ENCODE peak calls at places on chromosomes 13 and 19, in four cellular contexts. P is skeletal muscle cell, X is omental fat pad, Z is amygdala. R is an unnamed sample.

GRCh38 chr13:110392510-110393233 is 85.6 kb downstream of the COL4A2 start:
- DNase-seq in P (no peak), Z (no peak), X (no peak), R (no peak)

GRCh38 chr13:21481359-21481758 is 22.3 kb upstream of the ZDHHC20 start:
- DNase-seq in Z (no peak), P (no peak), X (no peak), R (no peak)

GRCh38 chr13:42997381-42997780 is 5.3 kb upstream of the EPSTI1 start:
- DNase-seq in P (no peak), X (no peak), Z (no peak), R (no peak)

GRCh38 chr19:3024509-3024869 is 4.6 kb downstream of the TLE2 start:
- DNase-seq in X (no peak), P (no peak), Z (no peak), R (no peak)

GRCh38 chr19:31145021-31145420 is 204.2 kb downstream of the TSHZ3 start:
- DNase-seq in Z (no peak), X (no peak), P (no peak), R (no peak)

GRCh38 chr13:97848886-97849285 is 104.6 kb upstream of the IPO5 start:
- DNase-seq in P (no peak), Z (no peak), X (no peak), R (no peak)

GRCh38 chr19:49017666-49018351 is 918 bp upstream of the LHB start:
- DNase-seq in Z (no peak), X (no peak), P (no peak), R (peak)

GRCh38 chr19:16638666-16639065 is 10.7 kb upstream of the MED26 start:
- DNase-seq in Z (no peak), P (no peak), X (no peak), R (no peak)

GRCh38 chr13:45916036-45916435 is 64.5 kb upstream of the SIAH3 start:
- DNase-seq in P (no peak), X (no peak), Z (no peak), R (no peak)

GRCh38 chr19:2381151-2381822 is 21.2 kb downstream of the TMPRSS9 start:
- DNase-seq in X (no peak), P (peak), Z (peak), R (no peak)

GRCh38 chr19:38071647-38072046 is 152.4 kb downstream of the DPF1 start:
- DNase-seq in P (no peak), Z (no peak), X (no peak), R (no peak)

GRCh38 chr13:98930014-98930625 is 47.7 kb downstream of the DOCK9 start:
- DNase-seq in X (no peak), Z (no peak), P (peak), R (no peak)

GRCh38 chr19:18401580-18402112 is 4.2 kb upstream of the LRRC25 start:
- DNase-seq in X (no peak), Z (no peak), P (peak), R (no peak)

GRCh38 chr13:45143346-45143751 is 23.0 kb downstream of the GTF2F2 start:
- DNase-seq in X (no peak), Z (peak), P (no peak), R (no peak)

GRCh38 chr19:58578430-58578925 is 5.3 kb upstream of the MZF1 start:
- DNase-seq in Z (no peak), X (no peak), P (no peak), R (no peak)

GRCh38 chr13:44236370-44236769 is 137.3 kb upstream of the SERP2 start:
- DNase-seq in X (no peak), P (no peak), Z (no peak), R (no peak)

GRCh38 chr13:65855276-65855675 is 1374.9 kb downstream of the PCDH9 start:
- DNase-seq in Z (no peak), P (peak), X (no peak), R (no peak)

GRCh38 chr19:39165857-39166256 is 30.9 kb upstream of the NCCRP1 start:
- DNase-seq in Z (no peak), P (no peak), X (no peak), R (no peak)

R was measured in GM12892.